ENCODE peak calls at places on chromosomes 2 and 18, in seven cellular contexts. R is activated T-cell treated with anti-CD3 and anti-CD28 coated beads for 24 hours; E is effector CD4-positive, alpha-beta T cell; S is esophagus squamous epithelium; G is NCI-H774; X is stimulated activated naive CD4-positive, alpha-beta T cell; U is AG20443. C is an unnamed sample.

GRCh38 chr2:233791151-233791882 is 13.2 kb downstream of the MROH2A start:
- DNase-seq in R (no peak), E (no peak), S (no peak), G (no peak), X (no peak), U (no peak), C (no peak)

GRCh38 chr18:47996091-47996541 is 65.7 kb upstream of the SMAD2 start:
- DNase-seq in R (no peak), E (no peak), S (no peak), G (no peak), X (no peak), U (no peak), C (peak; percentile 72)

GRCh38 chr2:202635441-202636296 is 900 bp downstream of the FAM117B start:
- DNase-seq in R (peak; percentile 76), E (peak; percentile 81), S (peak; percentile 26), G (peak; percentile 72), X (peak; percentile 88), U (peak; percentile 97), C (peak; percentile 69)

GRCh38 chr2:118322381-118322780 is 234.1 kb downstream of the INSIG2 start:
- DNase-seq in R (no peak), E (no peak), S (no peak), G (no peak), X (no peak), U (no peak), C (no peak)

GRCh38 chr18:12252061-12252460 is 2.1 kb upstream of the CIDEA start:
- DNase-seq in R (no peak), E (no peak), S (no peak), G (no peak), X (no peak), U (no peak), C (no peak)

GRCh38 chr2:84175340-84175739 is 283.7 kb downstream of the SUCLG1 start:
- DNase-seq in R (no peak), E (no peak), S (no peak), G (no peak), X (no peak), U (no peak), C (no peak)

GRCh38 chr2:128314348-128315121 is 4.1 kb downstream of the HS6ST1 start:
- DNase-seq in R (no peak), E (no peak), S (no peak), G (no peak), X (no peak), U (peak; percentile 7), C (no peak)

GRCh38 chr2:239009001-239009961 is 161.4 kb downstream of the TWIST2 start:
- DNase-seq in R (no peak), E (no peak), S (no peak), G (no peak), X (no peak), U (no peak), C (no peak)

GRCh38 chr2:150293771-150294170 is 193.7 kb downstream of the RND3 start:
- DNase-seq in R (no peak), E (no peak), S (no peak), G (no peak), X (no peak), U (no peak), C (no peak)

GRCh38 chr18:56593906-56594305 is 44.5 kb downstream of the TXNL1 start:
- DNase-seq in R (no peak), E (no peak), S (no peak), G (no peak), X (no peak), U (no peak), C (no peak)

GRCh38 chr18:27263369-27263768 is 78.3 kb upstream of the CHST9 start:
- DNase-seq in R (no peak), E (no peak), S (no peak), G (no peak), X (no peak), U (no peak), C (no peak)

GRCh38 chr2:104690255-104690999 is 163.5 kb upstream of the POU3F3 start:
- DNase-seq in R (no peak), E (no peak), S (no peak), G (no peak), X (no peak), U (peak; percentile 18), C (no peak)

GRCh38 chr2:120669121-120669952 is 66.3 kb upstream of the GLI2 start:
- DNase-seq in R (no peak), E (no peak), S (no peak), G (peak; percentile 9), X (no peak), U (no peak), C (peak; percentile 8)

GRCh38 chr18:22985250-22985649 is 52.1 kb downstream of the RBBP8 start:
- DNase-seq in R (no peak), E (no peak), S (no peak), G (no peak), X (no peak), U (no peak), C (no peak)

GRCh38 chr2:100614455-100615000 is 51.7 kb downstream of the PDCL3 start:
- DNase-seq in R (no peak), E (no peak), S (no peak), G (no peak), X (no peak), U (no peak), C (no peak)

GRCh38 chr2:8298783-8299182 is 383.1 kb upstream of the ID2 start:
- DNase-seq in R (no peak), E (no peak), S (no peak), G (no peak), X (no peak), U (no peak), C (no peak)

GRCh38 chr18:44763327-44763726 is 82.6 kb downstream of the SETBP1 start:
- DNase-seq in R (no peak), E (no peak), S (no peak), G (no peak), X (no peak), U (no peak), C (no peak)

GRCh38 chr18:42969366-42969765 is 146.1 kb downstream of the RIT2 start:
- DNase-seq in R (no peak), E (no peak), S (no peak), G (no peak), X (no peak), U (no peak), C (no peak)

GRCh38 chr18:54388203-54389142 is 30.8 kb downstream of the C18orf54 start:
- DNase-seq in R (peak; percentile 16), E (no peak), S (no peak), G (no peak), X (no peak), U (peak; percentile 84), C (no peak)

GRCh38 chr18:10453261-10453884 is 1.1 kb upstream of the APCDD1 start:
- DNase-seq in R (no peak), E (no peak), S (no peak), G (no peak), X (no peak), U (no peak), C (no peak)

GRCh38 chr2:111685342-111685741 is 198.7 kb downstream of the ANAPC1 start:
- DNase-seq in R (no peak), E (no peak), S (no peak), G (no peak), X (no peak), U (no peak), C (no peak)

GRCh38 chr2:222806606-222807036 is 54.2 kb upstream of the ACSL3 start:
- DNase-seq in R (no peak), E (no peak), S (no peak), G (no peak), X (no peak), U (no peak), C (peak; percentile 7)

GRCh38 chr2:201939366-201939985 is 94.2 kb upstream of the FZD7 start:
- DNase-seq in R (no peak), E (no peak), S (no peak), G (no peak), X (no peak), U (no peak), C (no peak)

GRCh38 chr2:169336677-169337076 is 25.7 kb downstream of the LRP2 start:
- DNase-seq in R (no peak), E (no peak), S (no peak), G (no peak), X (no peak), U (no peak), C (no peak)

GRCh38 chr2:190533968-190534309 is 583 bp downstream of the NEMP2 start:
- DNase-seq in R (peak; percentile 40), E (peak; percentile 38), S (no peak), G (peak; percentile 17), X (peak; percentile 36), U (no peak), C (no peak)

GRCh38 chr2:11726384-11726783 is 20.0 kb upstream of the LPIN1 start:
- DNase-seq in R (no peak), E (no peak), S (no peak), G (no peak), X (no peak), U (no peak), C (no peak)

GRCh38 chr2:82790277-82791021 is 1668.6 kb downstream of the SUCLG1 start:
- DNase-seq in R (no peak), E (no peak), S (no peak), G (no peak), X (no peak), U (peak; percentile 36), C (no peak)

GRCh38 chr2:61432990-61433389 is 37.9 kb downstream of the USP34 start:
- DNase-seq in R (no peak), E (no peak), S (no peak), G (no peak), X (no peak), U (no peak), C (no peak)

GRCh38 chr18:7017013-7017412 is 100.6 kb downstream of the LAMA1 start:
- DNase-seq in R (no peak), E (no peak), S (no peak), G (no peak), X (no peak), U (no peak), C (no peak)

GRCh38 chr18:24862225-24862893 is 401.9 kb downstream of the HRH4 start:
- DNase-seq in R (no peak), E (no peak), S (no peak), G (no peak), X (no peak), U (no peak), C (no peak)

GRCh38 chr2:200373973-200374416 is 67.5 kb downstream of the SPATS2L start:
- DNase-seq in R (peak; percentile 28), E (peak; percentile 6), S (no peak), G (peak; percentile 42), X (no peak), U (no peak), C (no peak)

GRCh38 chr2:218981390-218982311 is 3.3 kb downstream of the FEV start:
- DNase-seq in R (no peak), E (no peak), S (no peak), G (no peak), X (no peak), U (no peak), C (no peak)

GRCh38 chr18:37085362-37085761 is 256.4 kb downstream of the KIAA1328 start:
- DNase-seq in R (no peak), E (no peak), S (no peak), G (no peak), X (no peak), U (no peak), C (no peak)

GRCh38 chr2:38116762-38117161 is 40.8 kb upstream of the CYP1B1 start:
- DNase-seq in R (no peak), E (no peak), S (no peak), G (no peak), X (no peak), U (peak; percentile 43), C (no peak)

GRCh38 chr18:3624818-3625716 is 175.1 kb downstream of the TGIF1 start:
- DNase-seq in R (peak; percentile 63), E (peak; percentile 34), S (no peak), G (no peak), X (no peak), U (peak; percentile 86), C (no peak)

GRCh38 chr2:219851801-219852481 is 224.5 kb downstream of the SLC4A3 start:
- DNase-seq in R (no peak), E (no peak), S (no peak), G (no peak), X (no peak), U (peak; percentile 39), C (no peak)

GRCh38 chr2:221465776-221466175 is 106.3 kb downstream of the EPHA4 start:
- DNase-seq in R (no peak), E (no peak), S (no peak), G (no peak), X (no peak), U (no peak), C (no peak)

GRCh38 chr2:229282758-229283546 is 11.9 kb upstream of the PID1 start:
- DNase-seq in R (no peak), E (no peak), S (no peak), G (no peak), X (no peak), U (peak; percentile 89), C (no peak)